ENCODE peak calls at places on chromosomes 3 and 15, in four cellular contexts. E, Z, J and D are unnamed samples.

GRCh38 chr3:106212658-106213222 is 343.9 kb upstream of the CBLB start:
- DNase-seq in J (no peak), Z (no peak), E (no peak), D (no peak)

GRCh38 chr15:97930230-97930629 is 30.3 kb upstream of the ARRDC4 start:
- DNase-seq in Z (no peak), J (no peak), E (no peak), D (no peak)

GRCh38 chr3:49173792-49174170 is 2.4 kb downstream of the KLHDC8B start:
- DNase-seq in J (no peak), Z (no peak), E (no peak), D (no peak)

GRCh38 chr3:51960386-51960785 is 5.2 kb downstream of the GPR62 start:
- DNase-seq in J (no peak), E (no peak), Z (no peak), D (no peak)

GRCh38 chr3:156317457-156317856 is 197.1 kb downstream of the KCNAB1 start:
- DNase-seq in Z (no peak), J (no peak), E (no peak), D (no peak)

GRCh38 chr15:73367624-73368300 is 996 bp downstream of the HCN4 start:
- DNase-seq in Z (no peak), E (no peak), J (no peak), D (no peak)

GRCh38 chr15:38688096-38688495 is 123.5 kb upstream of the RASGRP1 start:
- DNase-seq in E (no peak), Z (no peak), J (no peak), D (no peak)

GRCh38 chr3:190716961-190717360 is 145.5 kb downstream of the GMNC start:
- DNase-seq in E (no peak), Z (no peak), J (no peak), D (no peak)

GRCh38 chr15:66938114-66938830 is 127.1 kb upstream of the SMAD3 start:
- DNase-seq in Z (no peak), E (no peak), J (peak), D (no peak)

GRCh38 chr3:13238687-13239466 is 165.6 kb upstream of the IQSEC1 start:
- DNase-seq in J (no peak), Z (no peak), E (no peak), D (no peak)

GRCh38 chr3:168574455-168575158 is 478.9 kb upstream of the GOLIM4 start:
- DNase-seq in J (no peak), E (no peak), Z (no peak), D (no peak)

GRCh38 chr3:158570999-158571702 is at the start of gene MLF1:
- DNase-seq in J (peak), Z (peak), E (peak), D (peak)
- H3K4me3 ChIP-seq in J (peak), Z (peak), E (peak), D (peak)

DNA sequence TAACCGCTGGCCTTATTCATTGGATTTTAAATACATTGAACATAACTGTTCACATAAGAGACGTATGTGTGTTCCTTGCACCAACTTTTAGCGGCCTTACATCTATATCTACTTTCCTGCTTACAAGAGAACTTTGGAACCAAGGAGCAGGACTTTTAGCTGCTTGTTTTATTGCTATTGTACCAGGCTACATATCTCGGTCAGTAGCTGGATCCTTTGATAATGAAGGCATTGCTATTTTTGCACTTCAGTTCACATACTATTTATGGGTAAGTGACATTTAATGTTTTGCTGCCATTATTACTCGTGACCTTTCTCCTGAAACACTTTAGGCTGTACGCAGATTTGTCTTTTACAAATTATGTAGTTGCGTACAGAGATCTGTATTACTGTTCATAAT is 47.1 kb downstream of the STT3B start:
- DNase-seq in Z (no peak), J (no peak), E (no peak), D (no peak)
- H3K4me3 ChIP-seq in Z (no peak), J (no peak), E (no peak), D (no peak)

DNA sequence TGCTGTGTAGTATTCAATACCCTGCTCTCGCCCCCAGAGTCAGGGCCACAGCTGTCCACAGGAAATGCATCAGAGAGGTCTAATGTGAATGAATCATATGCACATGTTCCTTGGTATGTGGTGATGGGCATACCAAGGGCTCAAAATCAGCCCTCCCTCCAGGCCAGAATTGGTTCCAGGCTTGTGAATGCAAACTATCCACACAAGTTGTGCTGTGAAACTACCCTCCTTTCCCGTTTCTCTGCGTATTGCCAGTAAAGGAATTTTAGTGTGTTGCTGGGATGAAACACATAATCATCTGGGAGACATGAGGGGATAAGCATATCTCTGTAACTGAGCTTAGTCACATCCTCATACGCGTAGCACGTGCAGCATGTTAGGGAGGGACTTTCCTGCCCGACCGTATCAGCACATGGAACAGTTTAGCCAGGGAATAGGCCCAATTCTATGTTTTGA is 9.2 kb upstream of the MME start:
- DNase-seq in Z (peak), J (no peak), E (peak), D (no peak)
- H3K4me3 ChIP-seq in Z (no peak), J (no peak), E (no peak), D (no peak)

GRCh38 chr15:92113832-92114231 is 260.3 kb downstream of the SLCO3A1 start:
- DNase-seq in E (no peak), Z (no peak), J (no peak), D (no peak)
- H3K4me3 ChIP-seq in E (no peak), Z (no peak), J (no peak), D (no peak)

GRCh38 chr3:77467702-77468407 is 428.0 kb downstream of the ROBO2 start:
- DNase-seq in Z (no peak), E (peak), J (no peak), D (no peak)
- H3K4me3 ChIP-seq in Z (no peak), E (no peak), J (no peak), D (no peak)